ENCODE peak calls at places on chromosomes 6 and 20, in four cellular contexts. W is GM12878, H is K562, V is GM12891. F is an unnamed sample.

GRCh38 chr6:125836466-125836865 is 45.7 kb downstream of the NCOA7 start:
- DNase-seq in W (no peak), H (no peak), V (no peak), F (no peak)

GRCh38 chr6:108497883-108498282 is 62.8 kb upstream of the FOXO3 start:
- DNase-seq in W (no peak), H (peak), V (no peak), F (no peak)

GRCh38 chr6:41939091-41939847 is 2.3 kb downstream of the CCND3 start:
- DNase-seq in W (no peak), H (peak), V (no peak), F (peak)

GRCh38 chr6:106967936-106968555 is 6.5 kb downstream of the CD24 start:
- DNase-seq in W (no peak), H (no peak), V (no peak), F (no peak)

GRCh38 chr6:36912583-36912982 is 26.8 kb downstream of the C6orf89 start:
- DNase-seq in W (peak), H (no peak), V (peak), F (no peak)

GRCh38 chr6:11538799-11539468 is 1.4 kb downstream of the TMEM170B start:
- DNase-seq in W (no peak), H (no peak), V (no peak), F (no peak)

GRCh38 chr6:93784794-93785757 is 365.7 kb upstream of the EPHA7 start:
- DNase-seq in W (no peak), H (no peak), V (no peak), F (no peak)

GRCh38 chr20:37316775-37317170 is 27.3 kb downstream of the MANBAL start:
- DNase-seq in W (no peak), H (no peak), V (no peak), F (no peak)

GRCh38 chr6:6392214-6393068 is 72.0 kb upstream of the F13A1 start:
- DNase-seq in W (peak), H (no peak), V (no peak), F (no peak)

GRCh38 chr6:84332139-84333034 is 104.9 kb upstream of the CEP162 start:
- DNase-seq in W (peak), H (no peak), V (peak), F (no peak)

GRCh38 chr6:9225441-9225871 is 790.1 kb upstream of the SLC35B3 start:
- DNase-seq in W (no peak), H (no peak), V (no peak), F (no peak)

GRCh38 chr6:37491161-37491829 is 8.4 kb downstream of the CCDC167 start:
- DNase-seq in W (no peak), H (no peak), V (no peak), F (no peak)

GRCh38 chr6:152293404-152293803 is 343.8 kb downstream of the SYNE1 start:
- DNase-seq in W (no peak), H (no peak), V (no peak), F (no peak)

GRCh38 chr6:14228571-14228970 is 111.0 kb downstream of the CD83 start:
- DNase-seq in W (no peak), H (no peak), V (no peak), F (no peak)

GRCh38 chr6:41712651-41713103 is 22.7 kb downstream of the TFEB start:
- DNase-seq in W (no peak), H (no peak), V (no peak), F (no peak)

GRCh38 chr6:119960065-119960464 is 610.5 kb upstream of the MAN1A1 start:
- DNase-seq in W (no peak), H (no peak), V (no peak), F (no peak)

DNA sequence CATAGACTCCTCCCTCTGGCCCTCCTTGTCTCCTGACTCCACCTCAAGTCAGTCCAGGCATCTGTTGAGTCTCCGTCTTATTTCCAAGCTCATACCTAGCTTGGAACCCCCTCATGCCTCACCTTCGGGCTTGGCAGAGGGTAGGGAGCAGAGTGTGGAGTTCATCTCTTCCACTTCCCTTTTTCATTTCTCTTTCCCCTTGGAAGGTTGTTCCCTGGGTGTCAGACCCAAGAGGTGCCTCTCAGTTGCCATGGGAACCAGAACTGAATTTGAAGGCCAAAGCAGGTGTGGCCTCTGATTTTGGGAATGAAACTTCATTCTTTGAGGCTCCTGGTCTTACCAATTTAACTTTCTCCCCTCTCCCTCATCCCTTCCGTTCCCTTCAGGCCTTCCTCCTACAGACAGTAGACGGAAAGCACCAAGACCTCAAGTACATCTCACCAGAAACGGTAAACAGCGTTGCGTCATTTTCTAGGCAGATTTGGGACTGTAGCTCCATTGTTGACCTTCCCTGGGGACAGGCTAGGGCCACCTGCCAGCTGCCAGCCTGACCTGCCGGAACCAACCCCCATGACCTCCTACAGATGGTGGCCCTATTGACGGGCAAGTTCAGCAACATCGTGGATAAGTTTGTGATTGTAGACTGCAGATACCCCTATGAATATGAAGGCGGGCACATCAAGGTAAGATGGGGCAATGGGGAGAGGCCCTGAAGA is 6.6 kb downstream of the CDC25B start:
- DNase-seq in W (no peak), H (no peak), V (no peak), F (no peak)
- TF ChIP-seq SPI1 in W (peak), H (peak), V (peak), F (peak)

GRCh38 chr20:23753589-23753988 is 2.9 kb upstream of the CST1 start:
- DNase-seq in W (no peak), H (no peak), V (no peak), F (no peak)

GRCh38 chr20:23749746-23750145 is 989 bp downstream of the CST1 start:
- DNase-seq in W (no peak), H (no peak), V (no peak), F (no peak)

GRCh38 chr20:23752481-23753193 is 1.9 kb upstream of the CST1 start:
- DNase-seq in W (no peak), H (no peak), V (no peak), F (no peak)

GRCh38 chr20:23753194-23753548 is 2.4 kb upstream of the CST1 start:
- DNase-seq in W (no peak), H (no peak), V (no peak), F (no peak)

DNA sequence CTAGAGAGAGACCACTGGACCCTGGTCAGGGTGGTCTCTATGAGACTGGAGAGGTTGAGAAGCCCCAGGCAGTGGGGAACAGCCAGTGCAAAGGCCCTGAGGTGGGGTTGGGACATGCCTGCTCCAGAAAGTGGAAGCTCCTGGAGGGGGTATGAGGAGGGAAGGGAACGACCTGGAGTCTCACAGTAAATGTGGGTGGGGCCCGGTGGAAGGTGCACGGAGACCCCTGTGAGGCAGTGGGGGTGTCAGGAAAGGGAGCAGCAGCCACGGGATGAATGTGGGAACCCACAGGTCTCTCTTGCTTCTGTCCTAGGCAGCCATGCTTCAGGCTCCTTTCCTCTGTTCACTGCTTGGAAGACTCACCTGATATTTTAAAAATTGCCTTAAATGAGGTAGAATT is 1.3 kb upstream of the CST1 start:
- DNase-seq in W (no peak), H (no peak), V (no peak), F (no peak)
- TF ChIP-seq SPI1 in W (no peak), H (no peak), V (no peak), F (no peak)

DNA sequence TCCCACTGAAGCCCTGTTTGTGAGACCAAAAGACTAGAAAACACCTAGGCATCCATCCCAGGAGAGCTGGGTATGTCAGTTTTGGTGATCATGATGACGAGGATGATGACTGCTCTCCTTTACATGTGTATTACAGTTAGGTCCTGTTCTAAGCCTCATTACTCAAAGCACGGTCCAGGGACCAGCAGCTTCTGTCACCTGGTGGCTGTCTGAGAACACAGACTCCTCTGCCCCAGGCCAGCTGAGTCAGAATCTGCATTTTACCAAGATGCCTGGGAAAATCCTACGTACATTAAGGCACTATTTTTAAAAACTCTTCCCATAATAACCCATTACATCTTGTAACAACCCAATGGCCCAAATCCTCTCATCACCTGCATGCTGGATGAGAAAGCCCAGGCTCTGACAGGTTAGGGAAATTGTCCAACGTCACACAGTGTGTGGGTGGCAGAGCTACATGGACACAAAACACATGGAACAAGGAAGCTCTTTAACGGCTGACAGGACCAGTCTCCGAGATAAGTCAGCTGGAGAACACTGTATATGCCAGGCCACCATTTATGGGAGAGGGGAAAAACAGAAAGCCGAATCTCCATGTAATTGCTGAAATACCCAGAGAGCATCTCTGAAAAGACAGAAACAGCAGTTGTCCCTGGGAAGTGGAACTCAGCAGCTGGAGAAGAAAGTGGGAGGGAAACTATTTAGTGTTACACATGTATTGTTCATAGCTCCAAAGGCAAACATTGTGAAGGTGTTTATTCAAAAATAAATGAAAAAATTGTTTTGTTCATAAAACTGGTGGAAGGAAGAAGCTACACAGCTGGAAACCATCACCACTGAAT is 65.3 kb downstream of the BMP7 start:
- DNase-seq in W (no peak), H (no peak), V (no peak), F (no peak)
- TF ChIP-seq SPI1 in W (no peak), H (no peak), V (no peak), F (no peak)

GRCh38 chr20:9974324-9974723 is 60.5 kb upstream of the ANKEF1 start:
- DNase-seq in W (no peak), H (no peak), V (no peak), F (no peak)

GRCh38 chr20:9977629-9978028 is 57.2 kb upstream of the ANKEF1 start:
- DNase-seq in W (no peak), H (no peak), V (no peak), F (no peak)

GRCh38 chr20:9981834-9982233 is 53.0 kb upstream of the ANKEF1 start:
- DNase-seq in W (no peak), H (no peak), V (no peak), F (no peak)

DNA sequence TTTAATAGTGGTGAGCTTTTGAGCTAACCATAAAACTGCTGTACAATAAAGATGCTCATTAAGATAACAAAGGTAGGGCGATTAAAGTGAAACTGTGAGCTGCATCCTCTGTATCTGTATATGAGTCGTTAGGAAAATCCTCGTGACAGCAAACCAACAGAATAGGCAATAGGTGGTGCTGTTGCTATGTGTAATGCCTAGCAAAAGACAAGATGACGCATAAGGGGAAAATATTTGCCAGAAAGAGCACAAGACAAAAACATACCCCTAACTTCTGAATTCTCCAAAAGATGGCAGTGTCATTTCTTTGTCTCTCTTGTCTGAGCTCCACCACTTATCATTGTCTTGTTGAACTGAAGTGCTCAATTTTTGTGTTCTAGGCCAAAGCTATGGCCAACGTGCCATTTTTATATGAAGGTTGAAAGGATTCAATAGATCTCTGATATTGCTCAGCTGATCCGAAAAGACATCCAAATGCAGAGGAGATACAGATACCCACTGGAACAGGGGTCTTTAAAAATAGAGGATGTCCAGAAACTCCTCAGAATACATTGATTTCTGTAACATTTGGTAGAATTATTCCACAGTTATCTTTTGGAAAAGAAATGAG is 56.3 kb upstream of the ANKEF1 start:
- DNase-seq in W (peak), H (peak), V (peak), F (peak)
- TF ChIP-seq SPI1 in W (no peak), H (no peak), V (no peak), F (no peak)

DNA sequence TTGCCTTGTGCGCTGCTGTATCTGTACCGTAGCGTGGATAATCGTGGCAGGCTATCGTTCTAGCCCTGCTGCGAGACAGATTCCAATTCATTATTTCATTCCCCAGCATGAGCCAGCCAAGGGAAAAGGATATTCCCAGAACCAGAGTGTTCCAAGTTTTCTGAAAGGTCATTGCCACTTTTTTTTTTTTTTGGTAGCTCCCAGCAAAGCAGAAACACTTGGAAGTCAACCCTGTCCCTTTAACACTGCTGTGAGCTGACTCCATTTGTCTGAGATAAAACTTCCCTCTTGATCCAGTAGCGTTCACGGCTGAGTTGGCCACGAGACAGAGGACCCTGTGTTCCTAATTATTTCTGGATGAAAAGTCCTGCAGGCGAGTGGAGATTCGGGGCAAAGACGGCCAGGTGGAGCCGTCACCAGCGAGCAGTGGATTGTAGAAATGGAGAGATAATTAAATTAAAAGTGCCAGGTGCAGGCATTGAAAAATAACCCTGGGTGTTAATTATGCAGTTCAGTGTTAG is 164.1 kb downstream of the SLC24A3 start:
- DNase-seq in W (no peak), H (no peak), V (no peak), F (no peak)
- TF ChIP-seq SPI1 in W (no peak), H (no peak), V (no peak), F (no peak)

GRCh38 chr20:15119852-15120251 is 782.4 kb upstream of the FLRT3 start:
- DNase-seq in W (no peak), H (no peak), V (no peak), F (no peak)

GRCh38 chr20:15122613-15123012 is 785.2 kb upstream of the FLRT3 start:
- DNase-seq in W (no peak), H (no peak), V (no peak), F (no peak)
- TF ChIP-seq SPI1 in W (no peak), H (no peak), V (no peak), F (no peak)